ENCODE peak calls at places on chromosomes 11 and 22, in four cellular contexts. One of them, this sample, is unnamed.

GRCh38 chr22:40258463-40259046 is 80.8 kb downstream of the TNRC6B start:
- DNase-seq in activated CD4-positive, alpha-beta T cell treated with anti-CD3 and anti-CD28 coated beads, Interleukin-2, amount 50 U/mL, for 1 hour: no peak
- DNase-seq in cardiac fibroblast: no peak
- DNase-seq in HCEC 1CT: peak
- DNase-seq in this sample: no peak

GRCh38 chr11:123246749-123247497 is 51.9 kb upstream of the CLMP start:
- DNase-seq in activated CD4-positive, alpha-beta T cell treated with anti-CD3 and anti-CD28 coated beads, Interleukin-2, amount 50 U/mL, for 1 hour: peak
- DNase-seq in cardiac fibroblast: peak
- DNase-seq in HCEC 1CT: peak
- DNase-seq in this sample: peak

GRCh38 chr22:24413271-24413670 is 14.1 kb upstream of the ADORA2A start:
- DNase-seq in activated CD4-positive, alpha-beta T cell treated with anti-CD3 and anti-CD28 coated beads, Interleukin-2, amount 50 U/mL, for 1 hour: no peak
- DNase-seq in cardiac fibroblast: no peak
- DNase-seq in HCEC 1CT: no peak
- DNase-seq in this sample: no peak

GRCh38 chr11:36023922-36024321 is 80.1 kb downstream of the LDLRAD3 start:
- DNase-seq in activated CD4-positive, alpha-beta T cell treated with anti-CD3 and anti-CD28 coated beads, Interleukin-2, amount 50 U/mL, for 1 hour: no peak
- DNase-seq in cardiac fibroblast: peak
- DNase-seq in HCEC 1CT: peak
- DNase-seq in this sample: no peak

GRCh38 chr11:95363710-95364109 is 132.7 kb upstream of the SESN3 start:
- DNase-seq in activated CD4-positive, alpha-beta T cell treated with anti-CD3 and anti-CD28 coated beads, Interleukin-2, amount 50 U/mL, for 1 hour: no peak
- DNase-seq in cardiac fibroblast: no peak
- DNase-seq in HCEC 1CT: no peak
- DNase-seq in this sample: no peak

GRCh38 chr11:112797072-112797471 is 164.1 kb upstream of the NCAM1 start:
- DNase-seq in activated CD4-positive, alpha-beta T cell treated with anti-CD3 and anti-CD28 coated beads, Interleukin-2, amount 50 U/mL, for 1 hour: no peak
- DNase-seq in cardiac fibroblast: no peak
- DNase-seq in HCEC 1CT: no peak
- DNase-seq in this sample: no peak

GRCh38 chr11:2213384-2213842 is 41.8 kb upstream of the TH start:
- DNase-seq in activated CD4-positive, alpha-beta T cell treated with anti-CD3 and anti-CD28 coated beads, Interleukin-2, amount 50 U/mL, for 1 hour: no peak
- DNase-seq in cardiac fibroblast: no peak
- DNase-seq in HCEC 1CT: no peak
- DNase-seq in this sample: peak

GRCh38 chr11:120810251-120810650 is 213.7 kb upstream of the TBCEL start:
- DNase-seq in activated CD4-positive, alpha-beta T cell treated with anti-CD3 and anti-CD28 coated beads, Interleukin-2, amount 50 U/mL, for 1 hour: no peak
- DNase-seq in cardiac fibroblast: peak
- DNase-seq in HCEC 1CT: no peak
- DNase-seq in this sample: no peak

GRCh38 chr11:16749092-16749491 is 10.6 kb downstream of the C11orf58 start:
- DNase-seq in activated CD4-positive, alpha-beta T cell treated with anti-CD3 and anti-CD28 coated beads, Interleukin-2, amount 50 U/mL, for 1 hour: no peak
- DNase-seq in cardiac fibroblast: no peak
- DNase-seq in HCEC 1CT: no peak
- DNase-seq in this sample: no peak

GRCh38 chr11:31779268-31779879 is 31.7 kb downstream of the PAX6 start:
- DNase-seq in activated CD4-positive, alpha-beta T cell treated with anti-CD3 and anti-CD28 coated beads, Interleukin-2, amount 50 U/mL, for 1 hour: no peak
- DNase-seq in cardiac fibroblast: no peak
- DNase-seq in HCEC 1CT: peak
- DNase-seq in this sample: no peak

GRCh38 chr22:41290262-41291221 is 4.6 kb upstream of the RANGAP1 start:
- DNase-seq in activated CD4-positive, alpha-beta T cell treated with anti-CD3 and anti-CD28 coated beads, Interleukin-2, amount 50 U/mL, for 1 hour: no peak
- DNase-seq in cardiac fibroblast: peak
- DNase-seq in HCEC 1CT: peak
- DNase-seq in this sample: no peak

GRCh38 chr11:120561286-120561685 is 49.7 kb downstream of the GRIK4 start:
- DNase-seq in activated CD4-positive, alpha-beta T cell treated with anti-CD3 and anti-CD28 coated beads, Interleukin-2, amount 50 U/mL, for 1 hour: no peak
- DNase-seq in cardiac fibroblast: no peak
- DNase-seq in HCEC 1CT: no peak
- DNase-seq in this sample: no peak

GRCh38 chr11:8826145-8826786 is 84.7 kb upstream of the AKIP1 start:
- DNase-seq in activated CD4-positive, alpha-beta T cell treated with anti-CD3 and anti-CD28 coated beads, Interleukin-2, amount 50 U/mL, for 1 hour: no peak
- DNase-seq in cardiac fibroblast: peak
- DNase-seq in HCEC 1CT: peak
- DNase-seq in this sample: no peak

GRCh38 chr11:44695169-44695833 is 31.5 kb upstream of the TSPAN18 start:
- DNase-seq in activated CD4-positive, alpha-beta T cell treated with anti-CD3 and anti-CD28 coated beads, Interleukin-2, amount 50 U/mL, for 1 hour: no peak
- DNase-seq in cardiac fibroblast: no peak
- DNase-seq in HCEC 1CT: no peak
- DNase-seq in this sample: no peak

GRCh38 chr22:31328545-31328960 is 17.6 kb downstream of the PATZ1 start:
- DNase-seq in activated CD4-positive, alpha-beta T cell treated with anti-CD3 and anti-CD28 coated beads, Interleukin-2, amount 50 U/mL, for 1 hour: no peak
- DNase-seq in cardiac fibroblast: no peak
- DNase-seq in HCEC 1CT: no peak
- DNase-seq in this sample: no peak

GRCh38 chr11:115244758-115245157 is 259.5 kb downstream of the CADM1 start:
- DNase-seq in activated CD4-positive, alpha-beta T cell treated with anti-CD3 and anti-CD28 coated beads, Interleukin-2, amount 50 U/mL, for 1 hour: no peak
- DNase-seq in cardiac fibroblast: no peak
- DNase-seq in HCEC 1CT: no peak
- DNase-seq in this sample: no peak

GRCh38 chr11:107780775-107781174 is 68.9 kb upstream of the SLN start:
- DNase-seq in activated CD4-positive, alpha-beta T cell treated with anti-CD3 and anti-CD28 coated beads, Interleukin-2, amount 50 U/mL, for 1 hour: no peak
- DNase-seq in cardiac fibroblast: no peak
- DNase-seq in HCEC 1CT: peak
- DNase-seq in this sample: no peak

GRCh38 chr22:31556627-31557203 is 60.4 kb downstream of the SFI1 start:
- DNase-seq in activated CD4-positive, alpha-beta T cell treated with anti-CD3 and anti-CD28 coated beads, Interleukin-2, amount 50 U/mL, for 1 hour: no peak
- DNase-seq in cardiac fibroblast: peak
- DNase-seq in HCEC 1CT: peak
- DNase-seq in this sample: no peak

GRCh38 chr11:125773516-125773915 is 5.1 kb downstream of the PATE2 start:
- DNase-seq in activated CD4-positive, alpha-beta T cell treated with anti-CD3 and anti-CD28 coated beads, Interleukin-2, amount 50 U/mL, for 1 hour: no peak
- DNase-seq in cardiac fibroblast: peak
- DNase-seq in HCEC 1CT: no peak
- DNase-seq in this sample: no peak

GRCh38 chr11:810040-810567 is 337 bp downstream of the RPLP2 start:
- DNase-seq in activated CD4-positive, alpha-beta T cell treated with anti-CD3 and anti-CD28 coated beads, Interleukin-2, amount 50 U/mL, for 1 hour: no peak
- DNase-seq in cardiac fibroblast: no peak
- DNase-seq in HCEC 1CT: peak
- DNase-seq in this sample: no peak

GRCh38 chr11:40030867-40031266 is 1428.6 kb downstream of the LRRC4C start:
- DNase-seq in activated CD4-positive, alpha-beta T cell treated with anti-CD3 and anti-CD28 coated beads, Interleukin-2, amount 50 U/mL, for 1 hour: no peak
- DNase-seq in cardiac fibroblast: no peak
- DNase-seq in HCEC 1CT: no peak
- DNase-seq in this sample: no peak

GRCh38 chr11:12871788-12872321 is 137.3 kb upstream of the RASSF10 start:
- DNase-seq in activated CD4-positive, alpha-beta T cell treated with anti-CD3 and anti-CD28 coated beads, Interleukin-2, amount 50 U/mL, for 1 hour: no peak
- DNase-seq in cardiac fibroblast: no peak
- DNase-seq in HCEC 1CT: no peak
- DNase-seq in this sample: no peak

GRCh38 chr11:74844865-74845264 is 96.2 kb downstream of the RNF169 start:
- DNase-seq in activated CD4-positive, alpha-beta T cell treated with anti-CD3 and anti-CD28 coated beads, Interleukin-2, amount 50 U/mL, for 1 hour: no peak
- DNase-seq in cardiac fibroblast: no peak
- DNase-seq in HCEC 1CT: no peak
- DNase-seq in this sample: no peak

GRCh38 chr11:46238078-46238966 is 39.1 kb upstream of the CREB3L1 start:
- DNase-seq in activated CD4-positive, alpha-beta T cell treated with anti-CD3 and anti-CD28 coated beads, Interleukin-2, amount 50 U/mL, for 1 hour: peak
- DNase-seq in cardiac fibroblast: peak
- DNase-seq in HCEC 1CT: peak
- DNase-seq in this sample: peak

GRCh38 chr11:127000991-127001390 is 421 bp upstream of the KIRREL3 start:
- DNase-seq in activated CD4-positive, alpha-beta T cell treated with anti-CD3 and anti-CD28 coated beads, Interleukin-2, amount 50 U/mL, for 1 hour: no peak
- DNase-seq in cardiac fibroblast: no peak
- DNase-seq in HCEC 1CT: no peak
- DNase-seq in this sample: no peak

GRCh38 chr11:108854366-108854765 is 189.5 kb downstream of the DDX10 start:
- DNase-seq in activated CD4-positive, alpha-beta T cell treated with anti-CD3 and anti-CD28 coated beads, Interleukin-2, amount 50 U/mL, for 1 hour: no peak
- DNase-seq in cardiac fibroblast: peak
- DNase-seq in HCEC 1CT: no peak
- DNase-seq in this sample: no peak

GRCh38 chr11:12717851-12718291 is 43.6 kb downstream of the TEAD1 start:
- DNase-seq in activated CD4-positive, alpha-beta T cell treated with anti-CD3 and anti-CD28 coated beads, Interleukin-2, amount 50 U/mL, for 1 hour: peak
- DNase-seq in cardiac fibroblast: no peak
- DNase-seq in HCEC 1CT: no peak
- DNase-seq in this sample: peak

This sample was measured in activated naive CD4-positive, alpha-beta T cell treated with anti-CD3 and anti-CD28 coated beads, Interleukin-2, amount 10 ng/mL, durations not matched to agents 7 days and 5 days.